ENCODE peak calls at places on chromosomes 1 and 21, in eight cellular contexts. U is GM23248, K is body of pancreas, E is colonic mucosa, Q is breast epithelium, A is mucosa of descending colon, L is aorta, V is NT2/D1. Z is an unnamed sample.

GRCh38 chr1:93604411-93604810 is 77.2 kb downstream of the BCAR3 start:
- DNase-seq in U (no peak), K (no peak), E (no peak), Q (no peak), A (no peak), L (no peak), V (no peak), Z (no peak)

GRCh38 chr21:37873655-37874054 is 42.6 kb downstream of the KCNJ6 start:
- DNase-seq in U (peak; percentile 33), K (no peak), E (no peak), Q (no peak), A (peak; percentile 13), L (no peak), V (no peak), Z (no peak)

GRCh38 chr1:54407957-54408700 is 1.9 kb upstream of the SSBP3 start:
- DNase-seq in U (peak; percentile 93), K (no peak), E (no peak), Q (peak; percentile 59), A (peak; percentile 38), L (no peak), V (peak; percentile 39), Z (no peak)

GRCh38 chr1:236471653-236472052 is 52.1 kb upstream of the LGALS8 start:
- DNase-seq in U (no peak), K (no peak), E (no peak), Q (no peak), A (no peak), L (no peak), V (peak; percentile 27), Z (no peak)

GRCh38 chr1:10733967-10734366 is 62.5 kb downstream of the CASZ1 start:
- DNase-seq in U (no peak), K (no peak), E (no peak), Q (no peak), A (no peak), L (no peak), V (no peak), Z (no peak)

GRCh38 chr1:15139654-15140350 is 13.7 kb upstream of the TMEM51 start:
- DNase-seq in U (no peak), K (peak; percentile 85), E (no peak), Q (no peak), A (no peak), L (no peak), V (no peak), Z (no peak)

GRCh38 chr1:54350360-54350759 is 55.8 kb downstream of the SSBP3 start:
- DNase-seq in U (no peak), K (no peak), E (no peak), Q (no peak), A (no peak), L (no peak), V (no peak), Z (no peak)

GRCh38 chr1:234643111-234643849 is 33.3 kb upstream of the IRF2BP2 start:
- DNase-seq in U (no peak), K (peak; percentile 79), E (peak; percentile 76), Q (no peak), A (peak; percentile 78), L (no peak), V (no peak), Z (no peak)

GRCh38 chr1:167128261-167129227 is 34.7 kb downstream of the STYXL2 start:
- DNase-seq in U (no peak), K (no peak), E (no peak), Q (no peak), A (no peak), L (no peak), V (no peak), Z (no peak)

GRCh38 chr1:109256971-109257681 is 7.8 kb downstream of the CELSR2 start:
- DNase-seq in U (peak; percentile 79), K (no peak), E (no peak), Q (no peak), A (no peak), L (peak; percentile 3), V (no peak), Z (no peak)

GRCh38 chr1:1063945-1064831 is 9.9 kb downstream of the RNF223 start:
- DNase-seq in U (peak; percentile 75), K (peak; percentile 73), E (peak; percentile 73), Q (no peak), A (peak; percentile 80), L (peak; percentile 87), V (no peak), Z (no peak)

GRCh38 chr21:45318556-45319341 is 31.1 kb upstream of the POFUT2 start:
- DNase-seq in U (no peak), K (peak; percentile 63), E (no peak), Q (no peak), A (no peak), L (peak; percentile 92), V (no peak), Z (no peak)

GRCh38 chr1:208243522-208243850 is 698 bp downstream of the PLXNA2 start:
- DNase-seq in U (peak; percentile 51), K (no peak), E (no peak), Q (no peak), A (peak; percentile 26), L (no peak), V (no peak), Z (no peak)

GRCh38 chr1:34885405-34886247 is 26.1 kb upstream of the SMIM12 start:
- DNase-seq in U (peak; percentile 61), K (peak; percentile 35), E (peak; percentile 73), Q (no peak), A (peak; percentile 73), L (peak; percentile 85), V (peak; percentile 56), Z (peak; percentile 16)

GRCh38 chr1:1806890-1807289 is 28.6 kb upstream of the NADK start:
- DNase-seq in U (peak; percentile 78), K (no peak), E (no peak), Q (no peak), A (no peak), L (peak; percentile 63), V (no peak), Z (no peak)

GRCh38 chr21:39373634-39374033 is 24.7 kb upstream of the HMGN1 start:
- DNase-seq in U (peak; percentile 58), K (no peak), E (no peak), Q (no peak), A (peak; percentile 49), L (no peak), V (no peak), Z (no peak)

GRCh38 chr1:117210831-117211261 is at the start of gene VTCN1:
- DNase-seq in U (no peak), K (peak; percentile 75), E (no peak), Q (peak; percentile 89), A (peak; percentile 16), L (peak; percentile 74), V (no peak), Z (no peak)

DNA sequence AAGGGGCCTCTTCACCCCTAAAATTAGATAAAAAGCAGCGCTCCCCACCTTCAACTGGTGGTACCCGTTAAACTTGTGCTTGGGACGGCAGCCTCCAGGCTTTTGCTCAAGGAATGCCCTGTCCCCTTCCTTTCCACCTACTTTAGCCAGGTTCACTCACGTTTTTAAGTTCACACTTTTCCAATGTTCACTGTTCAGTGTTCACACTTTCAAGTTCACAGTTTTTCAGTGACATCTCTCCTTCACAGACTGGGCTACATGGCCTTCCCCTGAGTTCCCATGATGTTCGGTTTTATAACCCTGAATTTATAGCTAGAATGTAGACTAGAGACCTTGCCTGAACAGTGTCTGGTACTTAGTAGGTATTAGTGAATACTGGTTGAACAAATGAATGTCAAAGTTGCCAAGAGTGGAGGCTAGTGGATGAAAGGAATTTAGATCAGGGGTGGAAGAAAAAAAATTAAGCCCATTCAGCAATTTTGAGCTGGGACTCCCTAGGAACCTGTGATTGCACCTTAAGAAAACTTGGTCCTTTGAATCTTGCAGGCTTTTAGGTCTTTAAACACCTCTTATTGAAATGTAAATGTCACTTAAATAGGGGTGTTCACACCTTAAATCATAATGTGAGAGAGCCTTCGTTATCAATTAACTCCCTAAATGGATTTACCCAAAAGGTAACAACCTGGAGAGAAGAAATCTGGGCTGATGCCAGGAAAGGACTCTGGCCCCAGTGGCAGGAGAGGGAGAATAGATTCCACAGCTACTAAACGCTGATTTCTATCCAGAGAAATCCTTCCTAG is 12.3 kb downstream of the BTG2 start:
- DNase-seq in U (no peak), K (peak; percentile 47), E (peak; percentile 61), Q (no peak), A (peak; percentile 50), L (no peak), V (no peak), Z (no peak)
- H3K4me1 ChIP-seq in U (no peaks in the 10 kb centered on the region), K (peaks cover 72% of the 10 kb centered on the region), E (peaks cover 31% of the 10 kb centered on the region), Q (peaks cover 14% of the 10 kb centered on the region), A (peaks cover 50% of the 10 kb centered on the region), L (no peaks in the 10 kb centered on the region), V (peaks cover 9% of the 10 kb centered on the region), Z (no peaks in the 10 kb centered on the region)

GRCh38 chr1:17635276-17635675 is 95.8 kb downstream of the ARHGEF10L start:
- DNase-seq in U (no peak), K (no peak), E (no peak), Q (no peak), A (no peak), L (no peak), V (no peak), Z (no peak)

GRCh38 chr1:17635811-17636210 is 96.3 kb downstream of the ARHGEF10L start:
- DNase-seq in U (no peak), K (no peak), E (no peak), Q (no peak), A (peak; percentile 35), L (no peak), V (no peak), Z (no peak)

GRCh38 chr1:17639703-17640340 is 100.3 kb downstream of the ARHGEF10L start:
- DNase-seq in U (no peak), K (no peak), E (no peak), Q (no peak), A (no peak), L (peak; percentile 74), V (no peak), Z (no peak)

GRCh38 chr1:17636612-17637011 is 97.1 kb downstream of the ARHGEF10L start:
- DNase-seq in U (peak; percentile 55), K (no peak), E (no peak), Q (no peak), A (no peak), L (no peak), V (no peak), Z (no peak)

DNA sequence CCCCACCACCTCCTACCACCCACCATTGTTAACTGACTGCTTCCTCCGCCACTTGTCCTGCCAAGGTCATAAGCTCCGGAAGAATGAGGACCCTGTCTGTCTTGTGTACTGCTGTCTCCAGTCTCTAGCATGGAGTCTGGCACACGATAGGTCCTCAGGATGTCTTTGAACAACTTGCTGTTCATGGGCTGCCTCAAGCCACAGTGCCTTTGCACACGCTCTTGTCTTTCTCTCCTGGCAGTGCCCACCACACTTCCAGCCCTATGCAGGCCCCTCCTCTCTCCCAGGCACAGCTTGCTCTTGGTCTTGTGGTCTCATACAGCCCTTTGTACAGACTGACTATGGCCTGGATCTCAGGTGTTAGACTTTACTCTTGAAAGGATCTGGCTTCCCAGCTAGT is 97.6 kb downstream of the ARHGEF10L start:
- DNase-seq in U (no peak), K (no peak), E (no peak), Q (no peak), A (no peak), L (no peak), V (no peak), Z (no peak)
- H3K4me1 ChIP-seq in U (peaks cover 23% of the 10 kb centered on the region), K (no peaks in the 10 kb centered on the region), E (no peaks in the 10 kb centered on the region), Q (no peaks in the 10 kb centered on the region), A (no peaks in the 10 kb centered on the region), L (no peaks in the 10 kb centered on the region), V (no peaks in the 10 kb centered on the region), Z (no peaks in the 10 kb centered on the region)

GRCh38 chr21:41168391-41169257 is 664 bp downstream of the BACE2 start:
- DNase-seq in U (peak; percentile 79), K (peak; percentile 66), E (peak; percentile 67), Q (peak; percentile 70), A (peak; percentile 64), L (peak; percentile 88), V (no peak), Z (no peak)
- H3K4me1 ChIP-seq in U (peaks cover 11% of the 10 kb centered on the region), K (peaks cover 49% of the 10 kb centered on the region), E (no peaks in the 10 kb centered on the region), Q (no peaks in the 10 kb centered on the region), A (no peaks in the 10 kb centered on the region), L (no peaks in the 10 kb centered on the region), V (peaks cover 9% of the 10 kb centered on the region), Z (no peaks in the 10 kb centered on the region)

GRCh38 chr1:26787381-26787705 is 407 bp upstream of the PIGV start:
- DNase-seq in U (peak; percentile 81), K (no peak), E (no peak), Q (no peak), A (no peak), L (no peak), V (no peak), Z (no peak)
- H3K4me1 ChIP-seq in U (peaks cover 44% of the 10 kb centered on the region), K (peaks cover 43% of the 10 kb centered on the region), E (peaks cover 20% of the 10 kb centered on the region), Q (peaks cover 8% of the 10 kb centered on the region), A (peaks cover 49% of the 10 kb centered on the region), L (no peaks in the 10 kb centered on the region), V (peaks cover 19% of the 10 kb centered on the region), Z (peaks cover 10% of the 10 kb centered on the region)